ENCODE peak calls at places on chromosomes 16 and 17, in five cellular contexts. Y is epithelial cell of esophagus, B is AG04450, W is GM12865, P is heart right ventricle. D is an unnamed sample.

GRCh38 chr17:10046259-10046658 is 141.2 kb upstream of the RCVRN start:
- DNase-seq in P (no peak), W (peak; percentile 52), Y (no peak), B (no peak), D (no peak)

GRCh38 chr16:8663192-8664089 is 11.0 kb upstream of the ABAT start:
- DNase-seq in W (peak; percentile 22), B (no peak), P (no peak), Y (no peak), D (no peak)

GRCh38 chr16:9965079-9965478 is 217.1 kb downstream of the GRIN2A start:
- DNase-seq in Y (no peak), W (no peak), B (no peak), P (no peak), D (no peak)

GRCh38 chr16:59030923-59031485 is 296.9 kb upstream of the GOT2 start:
- DNase-seq in Y (no peak), B (no peak), P (no peak), W (no peak), D (no peak)

GRCh38 chr16:12225816-12226480 is 249.4 kb downstream of the SNX29 start:
- DNase-seq in W (no peak), P (no peak), B (no peak), Y (peak; percentile 13), D (no peak)

GRCh38 chr16:55508941-55509920 is at the start of gene LPCAT2:
- DNase-seq in P (peak; percentile 85), Y (peak; percentile 91), W (peak; percentile 38), B (peak; percentile 67), D (peak; percentile 88)

GRCh38 chr17:5133311-5133710 is 17.5 kb downstream of the USP6 start:
- DNase-seq in P (no peak), W (no peak), B (no peak), Y (no peak), D (no peak)

GRCh38 chr17:57948555-57949420 is 6.4 kb downstream of the CUEDC1 start:
- DNase-seq in P (no peak), Y (peak; percentile 95), W (peak; percentile 42), B (peak; percentile 60), D (no peak)

GRCh38 chr16:84156342-84156784 is 11.3 kb downstream of the DNAAF1 start:
- DNase-seq in P (no peak), B (no peak), W (no peak), Y (peak; percentile 53), D (no peak)

GRCh38 chr17:42929497-42929844 is 28.9 kb downstream of the G6PC1 start:
- DNase-seq in Y (no peak), W (no peak), P (no peak), B (no peak), D (no peak)

DNA sequence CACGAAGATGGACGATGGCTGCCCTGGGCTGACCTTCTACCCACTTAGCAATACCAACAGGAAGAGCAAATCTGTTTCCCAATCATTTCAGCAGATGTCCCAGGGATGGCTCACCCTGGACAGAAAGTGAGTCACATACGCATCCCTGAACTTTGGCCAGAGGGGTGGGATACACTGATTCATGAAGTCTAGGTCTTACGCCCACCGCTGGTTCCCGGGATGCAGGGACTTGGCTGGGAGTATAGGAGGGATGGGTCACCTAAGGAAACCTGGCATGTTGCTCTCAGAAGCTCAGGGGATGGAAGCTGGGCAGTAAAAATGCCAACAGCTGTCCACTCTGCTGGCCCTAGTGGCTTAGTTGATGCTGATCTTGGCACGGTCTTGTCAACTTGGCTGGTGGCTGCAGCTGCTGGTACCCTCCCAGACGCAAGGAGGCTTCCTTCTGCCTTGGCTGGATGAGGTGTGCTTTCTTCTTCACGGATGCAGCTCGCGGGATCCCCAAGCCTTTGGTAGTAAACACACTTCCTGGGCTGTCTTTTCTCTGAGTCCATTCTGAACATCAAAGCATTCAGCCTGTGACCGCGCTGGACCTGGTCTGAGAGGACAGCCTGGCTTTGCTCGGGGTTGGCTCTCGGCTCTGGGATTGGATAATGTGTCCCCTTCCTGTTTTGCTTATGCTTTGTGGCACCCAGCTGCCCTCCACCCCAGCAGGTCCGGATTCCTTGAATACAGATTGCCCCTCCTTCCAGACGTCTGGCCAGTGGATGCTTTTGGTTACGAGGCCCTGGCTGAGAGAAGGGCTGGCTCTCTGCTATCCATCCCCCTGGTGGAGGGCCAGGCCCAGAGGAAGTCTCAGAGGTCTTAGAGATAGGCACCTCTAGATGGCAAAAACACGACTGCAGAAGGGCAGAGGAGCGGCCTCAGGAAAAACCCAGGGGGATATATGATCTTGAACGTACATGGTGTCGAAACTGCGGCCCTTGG is 71.5 kb downstream of the RAP1GAP2 start:
- DNase-seq in P (no peak), B (peak; percentile 38), W (peak; percentile 10), Y (peak; percentile 58), D (peak; percentile 26)
- TF ChIP-seq CTCF in P (no peak), B (peak; percentile 35), W (no peak), Y (no peak), D (no peak)

GRCh38 chr17:78315355-78316114 is 44.3 kb downstream of the SOCS3 start:
- DNase-seq in P (peak; percentile 75), Y (peak; percentile 93), B (peak; percentile 70), W (peak; percentile 57), D (no peak)
- TF ChIP-seq CTCF in P (no peak), Y (peak; percentile 7), B (no peak), W (no peak), D (no peak)

DNA sequence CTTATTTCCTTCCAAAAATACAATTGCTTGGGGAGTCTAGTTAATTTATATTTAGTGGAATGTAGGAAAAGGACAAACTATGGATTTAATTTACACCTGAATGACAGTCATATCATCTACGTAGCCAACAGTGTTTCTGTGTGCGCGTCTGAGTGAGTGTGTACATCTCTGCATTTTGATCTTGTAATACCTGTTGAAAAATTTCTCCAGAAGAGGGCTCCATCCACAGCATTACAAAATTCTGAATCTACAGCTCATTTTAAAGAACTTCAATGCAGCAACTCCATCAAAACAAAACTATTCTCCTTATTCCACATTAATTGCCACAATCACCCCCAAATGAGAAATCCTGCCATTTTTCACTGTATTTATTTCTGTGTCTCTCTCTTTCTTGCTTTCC is 3.9 kb downstream of the CDH13 start:
- DNase-seq in W (no peak), P (no peak), B (no peak), Y (peak; percentile 55), D (no peak)
- TF ChIP-seq CTCF in W (no peak), P (peak; percentile 50), B (peak; percentile 49), Y (peak; percentile 47), D (no peak)

DNA sequence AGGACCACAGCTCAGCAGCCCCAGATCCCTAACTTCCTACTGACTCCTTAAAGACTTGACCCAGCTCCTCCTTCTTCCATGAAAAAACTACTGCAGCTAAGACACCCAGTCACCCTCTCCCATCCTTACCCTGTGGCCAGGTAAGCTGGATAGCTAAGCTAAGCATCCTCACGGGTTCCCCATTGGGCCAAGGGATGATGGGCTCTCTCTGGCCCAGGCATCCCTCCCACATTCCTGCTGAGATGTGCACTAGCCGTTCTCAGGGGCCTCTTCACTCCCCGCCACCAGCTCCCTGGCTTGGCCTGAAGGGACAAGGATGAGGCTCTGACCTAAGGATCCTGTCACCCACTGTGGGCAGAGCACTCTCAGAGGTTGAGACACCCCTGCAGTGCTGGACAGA is 8.5 kb downstream of the SLC12A4 start:
- DNase-seq in Y (no peak), P (no peak), W (no peak), B (no peak), D (no peak)
- TF ChIP-seq CTCF in Y (no peak), P (no peak), W (no peak), B (no peak), D (no peak)